ENCODE peak calls at places on chromosomes 1 and 21, in eight cellular contexts. S is neuronal stem cell; Y is HCT116; L is body of pancreas; M is transverse colon; E is GM12878; R is CD8-positive, alpha-beta T cell; W is fibroblast of lung. Q is an unnamed sample.
A peak's percentile ranks its signal among the peaks of the same experiment; 100 is the strongest.

GRCh38 chr1:61241411-61241838 is 159.1 kb downstream of the NFIA start:
- DNase-seq in S (no peak), Y (no peak), L (peak; percentile 54), M (peak; percentile 41), E (no peak), R (no peak), W (peak; percentile 33), Q (no peak)

GRCh38 chr1:180181996-180182675 is 27.5 kb downstream of the QSOX1 start:
- DNase-seq in S (no peak), Y (no peak), L (no peak), M (no peak), E (no peak), R (no peak), W (no peak), Q (no peak)

GRCh38 chr1:230066036-230066435 is 1.0 kb upstream of the GALNT2 start:
- DNase-seq in S (no peak), Y (no peak), L (no peak), M (no peak), E (no peak), R (no peak), W (no peak), Q (no peak)

GRCh38 chr1:243421784-243422183 is 165.9 kb downstream of the SDCCAG8 start:
- DNase-seq in S (no peak), Y (no peak), L (peak; percentile 39), M (peak; percentile 31), E (no peak), R (peak; percentile 10), W (peak; percentile 72), Q (no peak)

GRCh38 chr21:34871026-34871908 is 177.8 kb downstream of the RUNX1 start:
- DNase-seq in S (no peak), Y (no peak), L (no peak), M (no peak), E (no peak), R (no peak), W (no peak), Q (no peak)

GRCh38 chr1:239976130-239976968 is 115.3 kb upstream of the FMN2 start:
- DNase-seq in S (peak; percentile 59), Y (peak; percentile 22), L (peak; percentile 57), M (peak; percentile 44), E (no peak), R (no peak), W (peak; percentile 65), Q (peak; percentile 34)

GRCh38 chr1:214416417-214417212 is 134.8 kb downstream of the PTPN14 start:
- DNase-seq in S (no peak), Y (no peak), L (no peak), M (no peak), E (no peak), R (no peak), W (peak; percentile 72), Q (no peak)

GRCh38 chr21:41953831-41954653 is at the start of gene C2CD2:
- DNase-seq in S (peak; percentile 42), Y (no peak), L (peak; percentile 65), M (peak; percentile 65), E (no peak), R (no peak), W (peak; percentile 71), Q (peak; percentile 69)

GRCh38 chr1:159009704-159010361 is at the start of gene IFI16:
- DNase-seq in S (no peak), Y (no peak), L (peak; percentile 35), M (peak; percentile 34), E (peak; percentile 87), R (peak; percentile 56), W (peak; percentile 98), Q (no peak)

GRCh38 chr21:34882719-34883131 is 166.4 kb downstream of the RUNX1 start:
- DNase-seq in S (no peak), Y (no peak), L (no peak), M (no peak), E (no peak), R (no peak), W (no peak), Q (no peak)

GRCh38 chr1:205921559-205921887 is 21.7 kb downstream of the SLC26A9 start:
- DNase-seq in S (no peak), Y (no peak), L (no peak), M (no peak), E (no peak), R (no peak), W (no peak), Q (no peak)

GRCh38 chr21:45709696-45710268 is 66.3 kb downstream of the PCBP3 start:
- DNase-seq in S (no peak), Y (no peak), L (no peak), M (no peak), E (no peak), R (no peak), W (no peak), Q (no peak)

GRCh38 chr1:118381197-118381596 is 196.2 kb upstream of the SPAG17 start:
- DNase-seq in S (no peak), Y (no peak), L (no peak), M (no peak), E (no peak), R (no peak), W (no peak), Q (no peak)

GRCh38 chr1:32048440-32048839 is 24.3 kb upstream of the TMEM39B start:
- DNase-seq in S (no peak), Y (no peak), L (no peak), M (no peak), E (no peak), R (no peak), W (no peak), Q (no peak)

GRCh38 chr1:178541829-178542553 is 29.1 kb downstream of the TEX35 start:
- DNase-seq in S (no peak), Y (no peak), L (peak; percentile 72), M (peak; percentile 83), E (no peak), R (peak; percentile 13), W (peak; percentile 6), Q (peak; percentile 33)

GRCh38 chr1:38014171-38014570 is 1.6 kb downstream of the UTP11 start:
- DNase-seq in S (no peak), Y (no peak), L (no peak), M (no peak), E (no peak), R (no peak), W (no peak), Q (no peak)

GRCh38 chr1:38013027-38013588 is 574 bp downstream of the UTP11 start:
- DNase-seq in S (no peak), Y (no peak), L (no peak), M (no peak), E (no peak), R (no peak), W (peak; percentile 80), Q (peak; percentile 40)

GRCh38 chr1:38018864-38019343 is 6.4 kb downstream of the UTP11 start:
- DNase-seq in S (no peak), Y (no peak), L (no peak), M (no peak), E (no peak), R (no peak), W (peak; percentile 75), Q (no peak)

GRCh38 chr1:38015978-38016640 is 3.6 kb downstream of the UTP11 start:
- DNase-seq in S (no peak), Y (no peak), L (no peak), M (no peak), E (no peak), R (no peak), W (peak; percentile 44), Q (no peak)

DNA sequence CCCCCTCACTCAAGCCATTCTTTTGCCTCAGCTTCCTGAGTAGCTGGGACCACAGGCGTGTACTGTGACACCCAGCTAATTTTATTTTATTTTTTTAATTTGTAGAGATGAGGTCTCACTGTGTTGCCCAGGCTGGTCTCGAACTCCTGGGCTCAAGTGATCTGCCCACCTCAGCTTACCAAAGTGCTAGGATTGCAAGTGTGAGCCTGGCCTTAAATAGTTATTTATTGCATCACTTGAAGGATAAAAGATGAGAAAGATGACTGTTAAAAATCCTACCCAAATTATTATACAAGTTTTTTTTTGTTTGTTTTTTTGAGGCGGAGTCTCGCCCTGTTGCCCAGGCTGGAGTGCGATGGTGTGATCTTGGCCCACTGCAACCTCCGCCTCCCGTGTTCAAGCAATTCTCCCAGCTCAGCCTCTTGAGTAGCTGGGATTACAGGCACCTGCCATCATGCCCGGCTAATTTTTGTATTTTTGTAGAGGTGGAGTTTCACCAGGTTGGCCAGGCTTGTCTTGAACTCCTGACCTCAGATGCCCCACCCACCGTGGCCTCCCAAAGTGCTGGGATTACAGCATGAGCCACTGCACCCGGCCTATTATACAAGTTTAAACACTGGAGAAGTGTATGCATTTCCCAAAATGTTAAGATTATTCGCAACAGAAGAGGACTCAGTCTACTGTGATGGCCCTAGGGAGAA is 2.3 kb downstream of the UTP11 start:
- DNase-seq in S (no peak), Y (no peak), L (no peak), M (no peak), E (no peak), R (no peak), W (no peak), Q (no peak)
- H3K4me3 ChIP-seq in S (no peak overlapping the region), Y (no peak overlapping the region), L (no peak overlapping the region), M (no peak overlapping the region), E (no peak overlapping the region), R (no peak overlapping the region), W (no peak overlapping the region), Q (no peak overlapping the region)

DNA sequence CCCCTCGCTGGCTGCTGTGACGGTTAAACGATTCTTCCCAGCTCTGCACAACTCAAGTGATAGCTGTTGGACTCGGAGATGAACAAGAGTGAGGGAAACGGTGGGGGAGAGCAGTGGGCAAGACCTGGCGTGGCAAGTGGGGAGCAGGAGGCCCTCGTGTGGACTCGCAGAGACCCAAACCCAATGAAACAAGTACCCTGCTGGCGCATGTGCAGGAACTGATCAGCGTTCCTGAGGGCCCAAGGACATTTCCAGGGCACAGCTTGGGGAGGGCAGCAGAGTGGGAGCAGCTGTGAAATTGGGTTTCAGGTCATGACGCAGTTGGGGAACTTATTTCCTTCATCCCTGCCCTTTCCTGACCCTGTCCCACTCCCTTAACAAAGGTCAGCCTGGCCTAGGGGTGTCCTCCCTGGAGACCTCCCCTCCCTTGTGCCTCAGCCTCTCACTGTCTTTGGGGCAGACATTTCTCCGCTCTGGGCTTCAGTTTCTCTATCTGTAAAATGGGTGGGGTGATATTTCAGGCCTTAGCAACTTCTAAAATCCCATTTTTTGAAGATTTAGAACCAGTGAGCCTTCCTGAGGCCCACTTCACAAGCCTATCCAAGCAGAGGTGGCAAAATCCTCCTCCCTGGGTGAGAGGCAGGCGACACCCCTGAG is 27.9 kb upstream of the ECE1 start:
- DNase-seq in S (no peak), Y (no peak), L (no peak), M (no peak), E (no peak), R (no peak), W (no peak), Q (no peak)
- H3K4me1 ChIP-seq in S (peaks cover 55% of the 10 kb centered on the region), Y (peaks cover 45% of the 10 kb centered on the region), L (peaks cover 99% of the 10 kb centered on the region), M (peaks cover 37% of the 10 kb centered on the region), E (peaks cover 4% of the 10 kb centered on the region), R (peaks cover 15% of the 10 kb centered on the region), W (peaks cover 69% of the 10 kb centered on the region), Q (peaks cover 8% of the 10 kb centered on the region)

GRCh38 chr1:89844860-89845259 is 24.0 kb downstream of the LRRC8D start:
- DNase-seq in S (no peak), Y (no peak), L (no peak), M (no peak), E (no peak), R (no peak), W (no peak), Q (no peak)
- H3K4me3 ChIP-seq in S (no peak overlapping the region), Y (no peak overlapping the region), L (no peak overlapping the region), M (no peak overlapping the region), E (peak overlapping the region; percentile 95), R (peak overlapping the region; percentile 92), W (no peak overlapping the region), Q (no peak overlapping the region)

DNA sequence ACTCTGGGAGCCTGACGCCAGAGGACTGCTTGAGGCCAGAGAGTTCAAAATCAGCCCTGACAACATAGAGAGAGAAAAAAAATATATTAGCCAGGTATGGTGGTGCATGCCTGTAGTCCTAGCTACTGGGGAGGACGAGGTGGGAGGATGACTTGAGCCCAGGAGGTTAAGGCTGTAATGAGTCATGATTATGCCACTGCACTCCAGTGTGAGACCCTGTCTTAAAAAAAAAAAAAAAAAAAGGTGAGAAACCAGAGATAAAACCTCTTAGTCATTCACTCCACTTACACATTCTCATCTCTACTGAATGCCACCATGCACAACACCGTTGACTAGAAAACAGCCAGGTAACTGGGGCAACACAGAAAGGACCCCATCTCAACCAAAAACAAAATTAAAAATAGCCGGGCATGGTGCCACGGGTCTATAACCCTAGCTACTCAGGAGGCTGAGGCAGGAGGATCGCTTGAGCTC is 178.1 kb downstream of the SLC45A1 start:
- DNase-seq in S (no peak), Y (peak; percentile 49), L (no peak), M (no peak), E (no peak), R (no peak), W (no peak), Q (no peak)
- H3K4me1 ChIP-seq in S (no peaks in the 10 kb centered on the region), Y (peaks cover 61% of the 10 kb centered on the region), L (no peaks in the 10 kb centered on the region), M (peaks cover 11% of the 10 kb centered on the region), E (peaks cover 43% of the 10 kb centered on the region), R (no peaks in the 10 kb centered on the region), W (peaks cover 6% of the 10 kb centered on the region), Q (no peaks in the 10 kb centered on the region)

Q was measured in HAP-1.